ENCODE peak calls at places on chromosomes 12 and 14, in eight cellular contexts. H, G, C, W, V, F, E and R are unnamed samples.

GRCh38 chr12:84038241-84038640 is 874.4 kb downstream of the SLC6A15 start:
- DNase-seq in V (peak; percentile 79), F (peak; percentile 26), E (no peak), H (peak; percentile 0), G (no peak), W (no peak), C (no peak), R (no peak)

GRCh38 chr14:99179946-99180345 is 92.1 kb downstream of the BCL11B start:
- DNase-seq in W (no peak), E (no peak), F (no peak), C (no peak), G (no peak), V (no peak), H (no peak), R (no peak)

GRCh38 chr12:27257104-27257848 is 13.2 kb downstream of the STK38L start:
- DNase-seq in V (no peak), G (peak; percentile 77), W (no peak), E (no peak), H (peak; percentile 67), C (no peak), F (no peak), R (no peak)

GRCh38 chr14:56115471-56115870 is 2.7 kb upstream of the PELI2 start:
- DNase-seq in F (no peak), V (no peak), C (no peak), W (no peak), E (no peak), H (no peak), G (no peak), R (no peak)

GRCh38 chr12:51590347-51591019 is 550 bp upstream of the SCN8A start:
- DNase-seq in V (peak; percentile 98), H (peak; percentile 73), F (peak; percentile 92), C (peak; percentile 51), W (peak; percentile 74), G (peak; percentile 94), E (peak; percentile 91), R (peak; percentile 90)

GRCh38 chr12:110005319-110005973 is 6.2 kb downstream of the ANKRD13A start:
- DNase-seq in G (no peak), C (no peak), H (no peak), V (no peak), E (no peak), F (no peak), W (no peak), R (peak; percentile 72)

GRCh38 chr12:93402333-93403311 is 24.9 kb downstream of the NUDT4 start:
- DNase-seq in W (no peak), E (no peak), H (no peak), C (no peak), F (no peak), G (no peak), V (no peak), R (no peak)

GRCh38 chr14:72999316-72999715 is 27.6 kb downstream of the ZFYVE1 start:
- DNase-seq in H (no peak), F (no peak), G (no peak), C (no peak), W (no peak), V (no peak), E (no peak), R (no peak)

GRCh38 chr14:100190126-100190525 is 30.7 kb upstream of the DEGS2 start:
- DNase-seq in C (no peak), G (no peak), F (no peak), V (no peak), W (no peak), E (no peak), H (no peak), R (no peak)

GRCh38 chr12:7788316-7788689 is 899 bp upstream of the NANOG start:
- DNase-seq in C (no peak), H (no peak), F (no peak), V (no peak), W (no peak), G (no peak), E (no peak), R (no peak)

GRCh38 chr14:69501362-69501964 is 16.9 kb downstream of the PLEKHD1 start:
- DNase-seq in H (peak; percentile 11), C (no peak), E (no peak), W (no peak), V (no peak), F (no peak), G (no peak), R (no peak)

GRCh38 chr12:90102957-90103652 is 394.5 kb upstream of the ATP2B1 start:
- DNase-seq in C (peak; percentile 26), V (peak; percentile 49), G (peak; percentile 67), E (peak; percentile 25), H (peak; percentile 40), W (peak; percentile 59), F (no peak), R (peak; percentile 61)

GRCh38 chr12:111428728-111429175 is 23.0 kb downstream of the SH2B3 start:
- DNase-seq in E (peak; percentile 44), W (no peak), H (no peak), F (no peak), V (no peak), G (no peak), C (no peak), R (no peak)

GRCh38 chr12:117486840-117487659 is 125.6 kb upstream of the NOS1 start:
- DNase-seq in V (no peak), C (peak; percentile 76), W (peak; percentile 17), F (no peak), E (no peak), G (peak; percentile 79), H (peak; percentile 87), R (no peak)

GRCh38 chr14:91482278-91483023 is 27.7 kb downstream of the PPP4R3A start:
- DNase-seq in E (no peak), G (peak; percentile 64), H (peak; percentile 40), V (no peak), C (peak; percentile 24), W (peak; percentile 54), F (no peak), R (no peak)

GRCh38 chr12:33427071-33427470 is 12.5 kb downstream of the SYT10 start:
- DNase-seq in C (no peak), G (no peak), H (no peak), V (peak; percentile 19), F (no peak), W (no peak), E (no peak), R (peak; percentile 65)

GRCh38 chr12:41904041-41904440 is 240.6 kb downstream of the GXYLT1 start:
- DNase-seq in C (no peak), E (no peak), G (no peak), F (no peak), V (no peak), H (no peak), W (no peak), R (no peak)

GRCh38 chr12:70754330-70754741 is 117.1 kb upstream of the PTPRB start:
- DNase-seq in H (no peak), E (no peak), F (no peak), G (peak; percentile 5), V (no peak), C (no peak), W (no peak), R (no peak)

GRCh38 chr12:125140239-125140917 is 75.1 kb downstream of the AACS start:
- DNase-seq in V (peak; percentile 48), G (no peak), W (peak; percentile 13), H (peak; percentile 59), C (peak; percentile 37), F (peak; percentile 18), E (no peak), R (no peak)

GRCh38 chr12:4719821-4720636 is at the start of gene GALNT8:
- DNase-seq in W (no peak), C (no peak), E (no peak), F (no peak), G (no peak), H (no peak), V (no peak), R (no peak)

GRCh38 chr12:42862055-42862454 is 272.5 kb upstream of the PRICKLE1 start:
- DNase-seq in F (no peak), G (no peak), W (no peak), H (peak; percentile 91), C (peak; percentile 89), E (no peak), V (no peak), R (no peak)

GRCh38 chr12:106841471-106842302 is 67.2 kb downstream of the RIC8B start:
- DNase-seq in F (peak; percentile 38), G (peak; percentile 69), H (peak; percentile 35), C (peak; percentile 27), E (peak; percentile 27), V (peak; percentile 68), W (peak; percentile 75), R (peak; percentile 76)

GRCh38 chr14:93965287-93965821 is 11.0 kb downstream of the ASB2 start:
- DNase-seq in W (peak; percentile 71), F (no peak), C (peak; percentile 98), E (no peak), H (peak; percentile 98), V (no peak), G (peak; percentile 95), R (no peak)

GRCh38 chr14:104697892-104698583 is 8.6 kb downstream of the INF2 start:
- DNase-seq in F (no peak), V (peak; percentile 47), W (no peak), H (peak; percentile 46), E (no peak), C (no peak), G (no peak), R (no peak)
- H3K36me3 ChIP-seq in F (peaks cover 21% of the 10 kb centered on the region), V (no peaks in the 10 kb centered on the region), W (peaks cover 78% of the 10 kb centered on the region), H (peaks cover 34% of the 10 kb centered on the region), E (peaks cover 57% of the 10 kb centered on the region), C (peaks cover 5% of the 10 kb centered on the region), G (no peaks in the 10 kb centered on the region), R (no peaks in the 10 kb centered on the region)

DNA sequence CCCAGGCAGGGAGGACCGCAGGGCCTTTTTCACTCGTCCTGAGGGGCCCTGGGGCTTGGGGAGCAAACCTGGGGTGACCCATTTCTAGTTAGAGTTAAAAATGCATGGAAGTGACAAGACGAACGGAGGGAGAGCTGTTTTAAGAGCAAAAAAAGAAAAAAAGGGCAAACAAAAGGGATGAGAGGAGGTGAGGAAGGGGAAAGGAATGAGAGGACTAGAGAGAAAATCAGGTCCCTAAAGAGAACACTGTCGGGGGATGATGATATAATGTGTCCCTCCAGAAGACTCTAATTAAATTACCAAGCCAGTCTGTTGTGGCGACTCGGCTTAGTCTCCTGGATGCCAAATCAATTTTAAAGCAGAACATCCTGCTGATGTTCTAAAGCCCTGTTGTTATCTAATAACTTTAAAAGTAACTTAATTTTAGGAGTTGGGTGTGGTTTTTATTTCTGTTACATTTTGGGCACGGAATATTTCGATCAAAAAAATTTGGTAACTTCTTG is 1.1 kb downstream of the ANO6 start:
- DNase-seq in F (no peak), V (no peak), H (peak; percentile 12), G (peak; percentile 47), E (no peak), C (no peak), W (no peak), R (no peak)
- H3K9ac ChIP-seq in F (no peak overlapping the region), V (peak overlapping the region; percentile 50), H (peak overlapping the region; percentile 88), G (peak overlapping the region; percentile 95), E (peak overlapping the region; percentile 75), C (peak overlapping the region; percentile 99), W (peak overlapping the region; percentile 98), R (peak overlapping the region; percentile 66)

GRCh38 chr14:29092121-29092520 is 325.5 kb downstream of the FOXG1 start:
- DNase-seq in C (no peak), F (no peak), H (no peak), E (no peak), W (no peak), G (no peak), V (no peak), R (no peak)
- H2AFZ ChIP-seq in C (no peak overlapping the region), F (no peak overlapping the region), H (no peak overlapping the region), E (no peak overlapping the region), W (no peak overlapping the region), G (peak overlapping the region; percentile 67), V (no peak overlapping the region), R (no peak overlapping the region)

DNA sequence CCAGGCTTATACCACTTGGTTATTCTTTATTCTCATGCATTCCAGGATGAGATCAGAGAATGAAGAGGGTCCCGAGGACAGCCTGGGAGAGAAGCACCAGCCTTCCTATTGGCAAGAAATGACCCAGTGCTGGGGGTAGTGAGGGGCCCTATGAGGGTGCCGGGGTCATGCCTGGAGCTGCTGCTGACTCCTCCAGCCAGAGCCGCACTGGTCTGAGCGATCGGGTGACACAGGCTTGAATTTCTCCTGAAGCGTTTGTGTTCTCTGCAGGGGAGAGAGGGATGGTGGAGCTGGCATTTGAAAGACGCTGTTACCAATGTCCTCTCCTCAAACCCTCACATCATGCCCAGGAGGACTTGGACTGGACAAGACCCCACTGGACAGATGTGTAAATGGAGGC is 18.1 kb downstream of the MORN3 start:
- DNase-seq in G (no peak), H (no peak), W (no peak), V (no peak), F (no peak), E (no peak), C (no peak), R (no peak)
- H3K36me3 ChIP-seq in G (no peaks in the 10 kb centered on the region), H (no peaks in the 10 kb centered on the region), W (peaks cover 7% of the 10 kb centered on the region), V (no peaks in the 10 kb centered on the region), F (no peaks in the 10 kb centered on the region), E (no peaks in the 10 kb centered on the region), C (no peaks in the 10 kb centered on the region), R (no peaks in the 10 kb centered on the region)